ENCODE peak calls at places on chromosome 13, in six cellular contexts. One of them, this sample, is unnamed.
A peak's percentile ranks its signal among the peaks of the same experiment; 100 is the strongest.

GRCh38 chr13:74715718-74716117 is 581.5 kb upstream of the KLF12 start:
- DNase-seq in GM06990: no peak
- DNase-seq in AG09309: peak; percentile 57
- DNase-seq in brain microvascular endothelial cell: no peak
- DNase-seq in fibroblast of mammary gland: peak; percentile 25
- DNase-seq in stomach: no peak
- DNase-seq in this sample: no peak

GRCh38 chr13:48579167-48579918 is 46.5 kb upstream of the RCBTB2 start:
- DNase-seq in GM06990: peak; percentile 86
- DNase-seq in AG09309: no peak
- DNase-seq in brain microvascular endothelial cell: no peak
- DNase-seq in fibroblast of mammary gland: no peak
- DNase-seq in stomach: peak; percentile 72
- DNase-seq in this sample: peak; percentile 97

GRCh38 chr13:71169125-71169524 is 697.9 kb downstream of the DACH1 start:
- DNase-seq in GM06990: no peak
- DNase-seq in AG09309: no peak
- DNase-seq in brain microvascular endothelial cell: no peak
- DNase-seq in fibroblast of mammary gland: no peak
- DNase-seq in stomach: no peak
- DNase-seq in this sample: no peak

GRCh38 chr13:112159575-112160547 is 92.9 kb downstream of the SOX1 start:
- DNase-seq in GM06990: no peak
- DNase-seq in AG09309: no peak
- DNase-seq in brain microvascular endothelial cell: no peak
- DNase-seq in fibroblast of mammary gland: no peak
- DNase-seq in stomach: no peak
- DNase-seq in this sample: no peak

GRCh38 chr13:113849546-113849945 is 14.3 kb downstream of the GAS6 start:
- DNase-seq in GM06990: no peak
- DNase-seq in AG09309: no peak
- DNase-seq in brain microvascular endothelial cell: no peak
- DNase-seq in fibroblast of mammary gland: no peak
- DNase-seq in stomach: no peak
- DNase-seq in this sample: no peak

GRCh38 chr13:77969299-77969698 is 50.7 kb upstream of the EDNRB start:
- DNase-seq in GM06990: no peak
- DNase-seq in AG09309: no peak
- DNase-seq in brain microvascular endothelial cell: no peak
- DNase-seq in fibroblast of mammary gland: no peak
- DNase-seq in stomach: no peak
- DNase-seq in this sample: no peak

GRCh38 chr13:45768668-45769067 is 66.5 kb downstream of the CBY2 start:
- DNase-seq in GM06990: no peak
- DNase-seq in AG09309: no peak
- DNase-seq in brain microvascular endothelial cell: no peak
- DNase-seq in fibroblast of mammary gland: no peak
- DNase-seq in stomach: no peak
- DNase-seq in this sample: no peak

GRCh38 chr13:24727731-24728601 is 36.0 kb upstream of the RNF17 start:
- DNase-seq in GM06990: peak; percentile 57
- DNase-seq in AG09309: peak; percentile 65
- DNase-seq in brain microvascular endothelial cell: peak; percentile 82
- DNase-seq in fibroblast of mammary gland: peak; percentile 86
- DNase-seq in stomach: peak; percentile 75
- DNase-seq in this sample: peak; percentile 73

GRCh38 chr13:114151565-114152284 is 19.3 kb upstream of the RASA3 start:
- DNase-seq in GM06990: no peak
- DNase-seq in AG09309: no peak
- DNase-seq in brain microvascular endothelial cell: no peak
- DNase-seq in fibroblast of mammary gland: peak; percentile 81
- DNase-seq in stomach: peak; percentile 82
- DNase-seq in this sample: no peak

GRCh38 chr13:35781661-35782060 is 305.2 kb upstream of the MAB21L1 start:
- DNase-seq in GM06990: no peak
- DNase-seq in AG09309: no peak
- DNase-seq in brain microvascular endothelial cell: no peak
- DNase-seq in fibroblast of mammary gland: no peak
- DNase-seq in stomach: no peak
- DNase-seq in this sample: no peak

GRCh38 chr13:31965361-31966066 is 66.1 kb upstream of the FRY start:
- DNase-seq in GM06990: peak; percentile 62
- DNase-seq in AG09309: no peak
- DNase-seq in brain microvascular endothelial cell: peak; percentile 84
- DNase-seq in fibroblast of mammary gland: no peak
- DNase-seq in stomach: no peak
- DNase-seq in this sample: peak; percentile 53

GRCh38 chr13:100922599-100922998 is 248.0 kb upstream of the TMTC4 start:
- DNase-seq in GM06990: no peak
- DNase-seq in AG09309: no peak
- DNase-seq in brain microvascular endothelial cell: no peak
- DNase-seq in fibroblast of mammary gland: peak; percentile 4
- DNase-seq in stomach: no peak
- DNase-seq in this sample: no peak

GRCh38 chr13:24638096-24638495 is 42.1 kb upstream of the ATP12A start:
- DNase-seq in GM06990: no peak
- DNase-seq in AG09309: no peak
- DNase-seq in brain microvascular endothelial cell: no peak
- DNase-seq in fibroblast of mammary gland: no peak
- DNase-seq in stomach: no peak
- DNase-seq in this sample: no peak

GRCh38 chr13:114142640-114143490 is 10.4 kb upstream of the RASA3 start:
- DNase-seq in GM06990: peak; percentile 39
- DNase-seq in AG09309: no peak
- DNase-seq in brain microvascular endothelial cell: no peak
- DNase-seq in fibroblast of mammary gland: no peak
- DNase-seq in stomach: peak; percentile 63
- DNase-seq in this sample: no peak

GRCh38 chr13:28529836-28530235 is 34.9 kb upstream of the FLT1 start:
- DNase-seq in GM06990: no peak
- DNase-seq in AG09309: no peak
- DNase-seq in brain microvascular endothelial cell: no peak
- DNase-seq in fibroblast of mammary gland: peak; percentile 31
- DNase-seq in stomach: no peak
- DNase-seq in this sample: no peak

GRCh38 chr13:104837756-104838155 is 1697.7 kb downstream of the EFNB2 start:
- DNase-seq in GM06990: no peak
- DNase-seq in AG09309: no peak
- DNase-seq in brain microvascular endothelial cell: no peak
- DNase-seq in fibroblast of mammary gland: no peak
- DNase-seq in stomach: no peak
- DNase-seq in this sample: no peak

GRCh38 chr13:111558700-111559088 is 238.3 kb downstream of the TEX29 start:
- DNase-seq in GM06990: no peak
- DNase-seq in AG09309: no peak
- DNase-seq in brain microvascular endothelial cell: no peak
- DNase-seq in fibroblast of mammary gland: no peak
- DNase-seq in stomach: no peak
- DNase-seq in this sample: no peak

GRCh38 chr13:42729857-42730402 is 51.5 kb upstream of the FAM216B start:
- DNase-seq in GM06990: no peak
- DNase-seq in AG09309: no peak
- DNase-seq in brain microvascular endothelial cell: no peak
- DNase-seq in fibroblast of mammary gland: no peak
- DNase-seq in stomach: no peak
- DNase-seq in this sample: no peak

GRCh38 chr13:73757471-73758233 is 376.6 kb downstream of the KLF12 start:
- DNase-seq in GM06990: no peak
- DNase-seq in AG09309: no peak
- DNase-seq in brain microvascular endothelial cell: no peak
- DNase-seq in fibroblast of mammary gland: peak; percentile 30
- DNase-seq in stomach: no peak
- DNase-seq in this sample: no peak

GRCh38 chr13:50081106-50081898 is 66.1 kb downstream of the KCNRG start:
- DNase-seq in GM06990: peak; percentile 77
- DNase-seq in AG09309: no peak
- DNase-seq in brain microvascular endothelial cell: no peak
- DNase-seq in fibroblast of mammary gland: no peak
- DNase-seq in stomach: peak; percentile 48
- DNase-seq in this sample: no peak

GRCh38 chr13:97429681-97430081 is 4.3 kb upstream of the RAP2A start:
- DNase-seq in GM06990: no peak
- DNase-seq in AG09309: peak; percentile 53
- DNase-seq in brain microvascular endothelial cell: no peak
- DNase-seq in fibroblast of mammary gland: peak; percentile 77
- DNase-seq in stomach: no peak
- DNase-seq in this sample: no peak

GRCh38 chr13:83151308-83151660 is 731.0 kb downstream of the SLITRK1 start:
- DNase-seq in GM06990: no peak
- DNase-seq in AG09309: peak; percentile 16
- DNase-seq in brain microvascular endothelial cell: no peak
- DNase-seq in fibroblast of mammary gland: peak; percentile 22
- DNase-seq in stomach: no peak
- DNase-seq in this sample: no peak

GRCh38 chr13:20972731-20973130 is 70.2 kb upstream of the XPO4 start:
- DNase-seq in GM06990: no peak
- DNase-seq in AG09309: no peak
- DNase-seq in brain microvascular endothelial cell: no peak
- DNase-seq in fibroblast of mammary gland: no peak
- DNase-seq in stomach: no peak
- DNase-seq in this sample: no peak

GRCh38 chr13:98622926-98623325 is 46.0 kb upstream of the STK24 start:
- DNase-seq in GM06990: no peak
- DNase-seq in AG09309: no peak
- DNase-seq in brain microvascular endothelial cell: peak; percentile 21
- DNase-seq in fibroblast of mammary gland: no peak
- DNase-seq in stomach: no peak
- DNase-seq in this sample: no peak

GRCh38 chr13:91085127-91085526 is 262.4 kb upstream of the MIR17HG start:
- DNase-seq in GM06990: no peak
- DNase-seq in AG09309: no peak
- DNase-seq in brain microvascular endothelial cell: no peak
- DNase-seq in fibroblast of mammary gland: no peak
- DNase-seq in stomach: no peak
- DNase-seq in this sample: no peak

GRCh38 chr13:48962281-48962680 is 13.4 kb upstream of the FNDC3A start:
- DNase-seq in GM06990: no peak
- DNase-seq in AG09309: no peak
- DNase-seq in brain microvascular endothelial cell: no peak
- DNase-seq in fibroblast of mammary gland: no peak
- DNase-seq in stomach: no peak
- DNase-seq in this sample: no peak

GRCh38 chr13:106318941-106319411 is 216.5 kb downstream of the EFNB2 start:
- DNase-seq in GM06990: no peak
- DNase-seq in AG09309: peak; percentile 82
- DNase-seq in brain microvascular endothelial cell: peak; percentile 98
- DNase-seq in fibroblast of mammary gland: peak; percentile 91
- DNase-seq in stomach: no peak
- DNase-seq in this sample: no peak

GRCh38 chr13:93915269-93915809 is 564.1 kb downstream of the DCT start:
- DNase-seq in GM06990: no peak
- DNase-seq in AG09309: no peak
- DNase-seq in brain microvascular endothelial cell: peak; percentile 23
- DNase-seq in fibroblast of mammary gland: peak; percentile 72
- DNase-seq in stomach: no peak
- DNase-seq in this sample: no peak

GRCh38 chr13:111177803-111178389 is 62.8 kb downstream of the ARHGEF7 start:
- DNase-seq in GM06990: no peak
- DNase-seq in AG09309: no peak
- DNase-seq in brain microvascular endothelial cell: peak; percentile 89
- DNase-seq in fibroblast of mammary gland: peak; percentile 72
- DNase-seq in stomach: no peak
- DNase-seq in this sample: no peak

GRCh38 chr13:50107205-50107604 is 92.0 kb downstream of the KCNRG start:
- DNase-seq in GM06990: no peak
- DNase-seq in AG09309: no peak
- DNase-seq in brain microvascular endothelial cell: no peak
- DNase-seq in fibroblast of mammary gland: no peak
- DNase-seq in stomach: no peak
- DNase-seq in this sample: no peak

GRCh38 chr13:74040200-74040599 is 94.0 kb downstream of the KLF12 start:
- DNase-seq in GM06990: no peak
- DNase-seq in AG09309: no peak
- DNase-seq in brain microvascular endothelial cell: peak; percentile 28
- DNase-seq in fibroblast of mammary gland: peak; percentile 32
- DNase-seq in stomach: peak; percentile 36
- DNase-seq in this sample: peak; percentile 31

GRCh38 chr13:109123971-109124370 is 494.6 kb downstream of the MYO16 start:
- DNase-seq in GM06990: no peak
- DNase-seq in AG09309: no peak
- DNase-seq in brain microvascular endothelial cell: no peak
- DNase-seq in fibroblast of mammary gland: no peak
- DNase-seq in stomach: no peak
- DNase-seq in this sample: no peak
- TF ChIP-seq CTCF in GM06990: no peak
- TF ChIP-seq CTCF in AG09309: no peak
- TF ChIP-seq CTCF in brain microvascular endothelial cell: no peak
- TF ChIP-seq CTCF in fibroblast of mammary gland: no peak
- TF ChIP-seq CTCF in stomach: no peak
- TF ChIP-seq CTCF in this sample: no peak

DNA sequence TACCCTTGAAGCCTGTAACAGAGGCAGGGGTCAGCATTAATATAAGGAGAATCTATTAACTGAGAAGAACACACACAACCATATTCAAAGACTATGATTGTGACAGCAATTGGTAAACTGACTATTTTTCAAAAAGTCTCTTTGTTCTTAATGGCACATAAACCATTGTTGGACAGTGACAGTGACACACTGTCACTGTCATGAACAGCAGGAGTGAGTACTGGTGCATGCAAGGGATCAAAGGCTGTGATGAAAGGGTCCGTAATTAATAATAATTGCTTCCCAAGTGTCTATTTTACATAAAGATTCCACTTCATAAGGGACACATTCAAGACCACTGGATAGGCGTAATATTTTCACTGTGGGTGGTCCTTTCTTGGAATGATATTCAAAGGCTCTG is 50.8 kb downstream of the LHFPL6 start:
- DNase-seq in GM06990: no peak
- DNase-seq in AG09309: no peak
- DNase-seq in brain microvascular endothelial cell: no peak
- DNase-seq in fibroblast of mammary gland: no peak
- DNase-seq in stomach: no peak
- DNase-seq in this sample: no peak
- H3K4me3 ChIP-seq in GM06990: no peak overlapping the region
- H3K4me3 ChIP-seq in AG09309: no peak overlapping the region
- H3K4me3 ChIP-seq in brain microvascular endothelial cell: no peak overlapping the region
- H3K4me3 ChIP-seq in fibroblast of mammary gland: no peak overlapping the region
- H3K4me3 ChIP-seq in stomach: no peak overlapping the region
- H3K4me3 ChIP-seq in this sample: no peak overlapping the region

DNA sequence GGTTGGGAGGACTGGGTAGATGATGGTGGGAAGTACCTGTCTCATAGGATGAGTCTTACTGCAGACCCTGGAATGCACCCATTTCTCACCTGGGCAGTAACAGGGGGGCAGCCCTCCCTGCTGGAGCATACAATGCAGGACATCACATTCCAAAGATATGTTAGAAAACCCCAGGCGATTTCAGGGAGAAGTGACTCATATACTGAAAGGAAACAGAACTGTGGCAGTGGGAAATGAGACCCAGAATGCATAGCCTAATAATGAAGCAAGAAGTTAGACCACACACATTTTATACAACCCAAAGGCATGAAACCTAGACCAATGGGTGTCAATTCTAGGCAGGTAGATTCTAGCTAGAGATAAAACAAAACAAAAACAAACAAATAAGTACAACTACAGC is 402.7 kb downstream of the IRS2 start:
- DNase-seq in GM06990: no peak
- DNase-seq in AG09309: peak; percentile 29
- DNase-seq in brain microvascular endothelial cell: peak; percentile 79
- DNase-seq in fibroblast of mammary gland: peak; percentile 76
- DNase-seq in stomach: no peak
- DNase-seq in this sample: no peak
- TF ChIP-seq CTCF in GM06990: no peak
- TF ChIP-seq CTCF in AG09309: no peak
- TF ChIP-seq CTCF in brain microvascular endothelial cell: no peak
- TF ChIP-seq CTCF in fibroblast of mammary gland: no peak
- TF ChIP-seq CTCF in stomach: no peak
- TF ChIP-seq CTCF in this sample: no peak

GRCh38 chr13:64158910-64159309 is 2743.3 kb upstream of the PCDH20 start:
- DNase-seq in GM06990: no peak
- DNase-seq in AG09309: peak; percentile 24
- DNase-seq in brain microvascular endothelial cell: peak; percentile 63
- DNase-seq in fibroblast of mammary gland: peak; percentile 34
- DNase-seq in stomach: no peak
- DNase-seq in this sample: no peak
- H3K4me3 ChIP-seq in GM06990: no peak overlapping the region
- H3K4me3 ChIP-seq in AG09309: no peak overlapping the region
- H3K4me3 ChIP-seq in brain microvascular endothelial cell: no peak overlapping the region
- H3K4me3 ChIP-seq in fibroblast of mammary gland: no peak overlapping the region
- H3K4me3 ChIP-seq in stomach: no peak overlapping the region
- H3K4me3 ChIP-seq in this sample: no peak overlapping the region